ENCODE peak calls at places on chromosome 5, in five cellular contexts. Z is NCI-H1417, U is GM12865, N is mesenchymal stem cell, M is suprapubic skin. G is an unnamed sample.

GRCh38 chr5:97629281-97629680 is 446.2 kb upstream of the RIOK2 start:
- DNase-seq in Z (no peak), M (no peak), U (no peak), N (peak), G (peak)

GRCh38 chr5:157740211-157740610 is 3.3 kb upstream of the LSM11 start:
- DNase-seq in N (peak), U (peak), M (no peak), Z (no peak), G (no peak)

GRCh38 chr5:6737043-6737941 is 24.1 kb downstream of the TENT4A start:
- DNase-seq in U (peak), M (no peak), Z (no peak), N (no peak), G (no peak)

GRCh38 chr5:178083942-178084341 is 29.4 kb upstream of the N4BP3 start:
- DNase-seq in Z (no peak), U (no peak), N (no peak), M (no peak), G (no peak)

GRCh38 chr5:24906689-24907088 is 261.9 kb upstream of the CDH10 start:
- DNase-seq in Z (no peak), U (no peak), M (no peak), N (no peak), G (no peak)

GRCh38 chr5:88268414-88269184 is at the start of gene TMEM161B:
- DNase-seq in M (peak), U (peak), Z (peak), N (peak), G (peak)

GRCh38 chr5:73253047-73253660 is 80.2 kb downstream of the TMEM174 start:
- DNase-seq in Z (no peak), U (no peak), N (no peak), M (no peak), G (no peak)

GRCh38 chr5:174563899-174564298 is 160.5 kb upstream of the MSX2 start:
- DNase-seq in M (peak), N (no peak), U (no peak), Z (no peak), G (no peak)

GRCh38 chr5:74040065-74040551 is 414.1 kb downstream of the ARHGEF28 start:
- DNase-seq in N (peak), Z (no peak), U (no peak), M (no peak), G (no peak)

GRCh38 chr5:75616961-75617660 is 5.9 kb downstream of the ANKDD1B start:
- DNase-seq in N (peak), M (no peak), Z (no peak), U (no peak), G (no peak)

GRCh38 chr5:33146916-33147315 is 293.8 kb upstream of the TARS1 start:
- DNase-seq in U (no peak), N (peak), Z (no peak), M (no peak), G (no peak)

GRCh38 chr5:128537306-128537998 is 593 bp downstream of the FBN2 start:
- DNase-seq in U (no peak), M (no peak), Z (peak), N (peak), G (peak)

GRCh38 chr5:19790811-19791466 is 197.1 kb downstream of the CDH18 start:
- DNase-seq in M (no peak), U (no peak), N (no peak), Z (no peak), G (no peak)

GRCh38 chr5:110169461-110169860 is 479.7 kb downstream of the MAN2A1 start:
- DNase-seq in Z (no peak), M (no peak), N (no peak), U (no peak), G (no peak)

GRCh38 chr5:173626501-173626812 is 10.0 kb upstream of the BOD1 start:
- DNase-seq in U (no peak), N (no peak), M (no peak), Z (no peak), G (no peak)

GRCh38 chr5:145324767-145325479 is 510.2 kb downstream of the PRELID2 start:
- DNase-seq in M (no peak), N (no peak), U (no peak), Z (no peak), G (peak)

GRCh38 chr5:103211858-103212500 is 46.6 kb upstream of the MACIR start:
- DNase-seq in U (peak), M (no peak), N (peak), Z (no peak), G (peak)

GRCh38 chr5:88539642-88540476 is 271.2 kb upstream of the TMEM161B start:
- DNase-seq in N (no peak), M (no peak), Z (no peak), U (no peak), G (no peak)

GRCh38 chr5:152572812-152573211 is 167.7 kb upstream of the NMUR2 start:
- DNase-seq in Z (no peak), M (no peak), N (no peak), U (no peak), G (no peak)

GRCh38 chr5:126519637-126520592 is 75.1 kb downstream of the ALDH7A1 start:
- DNase-seq in M (no peak), U (no peak), N (peak), Z (no peak), G (no peak)

GRCh38 chr5:127844631-127845030 is 141.4 kb downstream of the CCDC192 start:
- DNase-seq in N (no peak), U (no peak), M (peak), Z (no peak), G (no peak)

GRCh38 chr5:176639981-176640380 is 7.3 kb upstream of the TSPAN17 start:
- DNase-seq in U (no peak), M (no peak), N (no peak), Z (no peak), G (no peak)

GRCh38 chr5:16625116-16625515 is 8.3 kb upstream of the RETREG1 start:
- DNase-seq in Z (no peak), N (no peak), M (no peak), U (no peak), G (no peak)

GRCh38 chr5:395156-395920 is 47.6 kb upstream of the EXOC3 start:
- DNase-seq in M (peak), U (no peak), N (peak), Z (no peak), G (peak)

GRCh38 chr5:119742311-119742710 is 113.0 kb downstream of the FAM170A start:
- DNase-seq in M (no peak), U (no peak), N (no peak), Z (no peak), G (no peak)

GRCh38 chr5:77218263-77218662 is 7.8 kb downstream of the PDE8B start:
- DNase-seq in U (no peak), M (no peak), Z (no peak), N (peak), G (no peak)

GRCh38 chr5:136192526-136193395 is at the start of gene SMIM32:
- DNase-seq in Z (peak), N (peak), M (no peak), U (no peak), G (peak)

GRCh38 chr5:160118349-160119141 is 705 bp downstream of the PWWP2A start:
- DNase-seq in U (peak), M (peak), N (peak), Z (peak), G (no peak)

GRCh38 chr5:171984748-171985419 is 21.6 kb downstream of the FBXW11 start:
- DNase-seq in U (peak), M (no peak), Z (no peak), N (peak), G (peak)

GRCh38 chr5:59766394-59766793 is 127.1 kb downstream of the PDE4D start:
- DNase-seq in Z (peak), N (peak), M (no peak), U (no peak), G (peak)

GRCh38 chr5:170441385-170441784 is 52.2 kb upstream of the KCNMB1 start:
- DNase-seq in M (no peak), N (no peak), Z (no peak), U (no peak), G (no peak)

GRCh38 chr5:139223481-139223880 is 25.3 kb upstream of the SIL1 start:
- DNase-seq in Z (no peak), M (no peak), U (no peak), N (no peak), G (no peak)

G was measured in endothelial cell of umbilical vein.